ENCODE peak calls at places on chromosomes 5 and 9, in nine cellular contexts. L, V, W, P, Q, R, Z, C and K are unnamed samples.

GRCh38 chr5:140043508-140043872 is 391 bp upstream of the NRG2 start:
- DNase-seq in Z (no peak), Q (no peak), V (no peak), P (no peak), L (no peak), R (no peak), C (no peak), W (no peak), K (no peak)

GRCh38 chr5:66694036-66694435 is 97.8 kb downstream of the MAST4 start:
- DNase-seq in L (no peak), Q (no peak), W (no peak), R (no peak), C (no peak), V (no peak), Z (no peak), P (no peak), K (no peak)

GRCh38 chr9:36677611-36678010 is 104.9 kb downstream of the MELK start:
- DNase-seq in P (no peak), C (no peak), L (no peak), R (no peak), W (no peak), V (no peak), Z (no peak), Q (no peak), K (peak; percentile 23)

GRCh38 chr9:82491604-82492003 is 503.0 kb downstream of the SPATA31D1 start:
- DNase-seq in P (peak; percentile 4), Q (no peak), W (no peak), V (no peak), C (no peak), R (no peak), L (no peak), Z (no peak), K (peak; percentile 47)

GRCh38 chr5:14790220-14790619 is 81.4 kb downstream of the ANKH start:
- DNase-seq in R (no peak), V (no peak), W (no peak), C (no peak), Q (no peak), P (no peak), Z (no peak), L (no peak), K (peak; percentile 67)

GRCh38 chr5:38420691-38421395 is 135.6 kb downstream of the LIFR start:
- DNase-seq in L (peak; percentile 4), Z (peak; percentile 29), R (no peak), C (no peak), P (peak; percentile 65), Q (peak; percentile 87), W (peak; percentile 84), V (no peak), K (peak; percentile 50)

GRCh38 chr9:134560206-134560605 is 81.4 kb upstream of the COL5A1 start:
- DNase-seq in V (no peak), L (no peak), R (no peak), Q (no peak), C (no peak), P (no peak), W (no peak), Z (no peak), K (no peak)

GRCh38 chr9:92561374-92562329 is 25.9 kb upstream of the ECM2 start:
- DNase-seq in L (no peak), Q (no peak), Z (no peak), W (no peak), C (no peak), P (peak; percentile 74), R (no peak), V (no peak), K (peak; percentile 68)

GRCh38 chr5:175321927-175322532 is 122.0 kb downstream of the DRD1 start:
- DNase-seq in Q (no peak), C (no peak), R (no peak), P (no peak), L (no peak), V (no peak), W (peak; percentile 2), Z (no peak), K (peak; percentile 45)

GRCh38 chr9:98381311-98382103 is 126.1 kb upstream of the TBC1D2 start:
- DNase-seq in C (no peak), L (no peak), V (no peak), Z (no peak), R (no peak), Q (no peak), P (no peak), W (no peak), K (no peak)

GRCh38 chr9:91166796-91167366 is 194.8 kb downstream of the AUH start:
- DNase-seq in Z (no peak), C (no peak), R (no peak), P (no peak), V (no peak), W (peak; percentile 40), L (no peak), Q (no peak), K (no peak)

GRCh38 chr9:78298046-78298511 is 1.2 kb downstream of the PSAT1 start:
- DNase-seq in R (no peak), Q (peak; percentile 36), Z (no peak), V (no peak), W (no peak), P (no peak), L (no peak), C (no peak), K (no peak)

GRCh38 chr5:137666109-137666850 is 69.6 kb downstream of the KLHL3 start:
- DNase-seq in R (peak; percentile 33), P (peak; percentile 19), W (peak; percentile 50), Z (no peak), V (no peak), L (no peak), C (no peak), Q (no peak), K (peak; percentile 51)

GRCh38 chr9:34380511-34381315 is 4.0 kb upstream of the MYORG start:
- DNase-seq in R (peak; percentile 73), Q (peak; percentile 52), L (peak; percentile 69), W (peak; percentile 51), P (peak; percentile 67), V (peak; percentile 72), C (peak; percentile 39), Z (no peak), K (peak; percentile 70)

GRCh38 chr5:51829691-51830090 is 446.4 kb downstream of the ISL1 start:
- DNase-seq in R (no peak), Z (no peak), C (no peak), P (no peak), Q (no peak), L (no peak), V (no peak), W (no peak), K (no peak)

GRCh38 chr9:137670391-137671195 is 51.8 kb downstream of the EHMT1 start:
- DNase-seq in Q (peak; percentile 52), C (no peak), R (no peak), P (no peak), Z (no peak), L (no peak), W (no peak), V (no peak), K (no peak)

GRCh38 chr9:72041775-72042194 is 18.6 kb downstream of the C9orf57 start:
- DNase-seq in Q (no peak), W (no peak), Z (no peak), C (no peak), V (no peak), R (no peak), L (no peak), P (peak; percentile 79), K (peak; percentile 82)

GRCh38 chr5:180591249-180591887 is at the start of gene SCGB3A1:
- DNase-seq in Z (no peak), C (no peak), W (no peak), V (no peak), R (no peak), P (no peak), Q (no peak), L (no peak), K (no peak)

GRCh38 chr5:95520176-95520575 is 34.6 kb downstream of the SKIC3 start:
- DNase-seq in R (no peak), Z (no peak), C (no peak), P (no peak), Q (no peak), W (no peak), L (no peak), V (no peak), K (no peak)

GRCh38 chr9:118711843-118712242 is 657.4 kb downstream of the BRINP1 start:
- DNase-seq in Z (no peak), L (no peak), W (no peak), R (no peak), P (no peak), C (no peak), V (no peak), Q (no peak), K (no peak)

GRCh38 chr5:120882042-120882775 is 418.1 kb downstream of the PRR16 start:
- DNase-seq in P (no peak), Z (no peak), W (no peak), V (no peak), L (no peak), R (no peak), C (no peak), Q (no peak), K (no peak)

GRCh38 chr5:156326718-156327259 is at the start of gene SGCD:
- DNase-seq in V (no peak), W (peak; percentile 26), P (peak; percentile 98), Z (no peak), L (no peak), Q (no peak), C (no peak), R (no peak), K (peak; percentile 90)

GRCh38 chr5:79562351-79563246 is 48.7 kb upstream of the HOMER1 start:
- DNase-seq in Q (no peak), P (peak; percentile 63), L (no peak), C (no peak), Z (no peak), W (no peak), V (no peak), R (no peak), K (no peak)

GRCh38 chr9:34957492-34958410 is at the start of gene PHF24:
- DNase-seq in Z (no peak), Q (no peak), R (no peak), P (peak; percentile 3), W (no peak), V (peak; percentile 5), L (no peak), C (no peak), K (no peak)

GRCh38 chr5:140794594-140795258 is at the start of gene PCDHA2:
- DNase-seq in P (no peak), Q (peak; percentile 18), Z (peak; percentile 45), V (no peak), W (no peak), C (no peak), L (no peak), R (no peak), K (peak; percentile 5)

GRCh38 chr9:128629136-128629535 is 27.5 kb downstream of the DYNC2I2 start:
- DNase-seq in P (no peak), R (no peak), W (no peak), Z (no peak), Q (no peak), V (no peak), C (no peak), L (no peak), K (no peak)

GRCh38 chr9:6922680-6923079 is 164.9 kb downstream of the KDM4C start:
- DNase-seq in R (no peak), V (no peak), C (no peak), W (no peak), L (no peak), P (no peak), Z (no peak), Q (no peak), K (no peak)